ENCODE peak calls at places on chromosome 21, in eight cellular contexts. Q, B, E, L, A, X, Y and M are unnamed samples.

GRCh38 chr21:16460936-16461335 is 731.2 kb downstream of the USP25 start:
- DNase-seq in E (no peak), L (no peak), Q (no peak), X (no peak), Y (no peak), B (no peak), A (no peak), M (no peak)

GRCh38 chr21:44550807-44551206 is 498 bp downstream of the KRTAP10-2 start:
- DNase-seq in A (no peak), E (no peak), B (no peak), Q (no peak), L (no peak), X (peak), Y (no peak), M (no peak)

GRCh38 chr21:43211085-43212071 is 42.6 kb downstream of the CRYAA start:
- DNase-seq in Y (no peak), B (peak), A (peak), E (peak), X (peak), L (no peak), Q (no peak), M (no peak)

GRCh38 chr21:26840206-26840605 is 5.0 kb downstream of the ADAMTS1 start:
- DNase-seq in E (no peak), L (no peak), A (no peak), X (no peak), Q (no peak), Y (peak), B (no peak), M (no peak)

GRCh38 chr21:26226724-26227123 is 56.2 kb upstream of the APP start:
- DNase-seq in Y (no peak), Q (no peak), X (no peak), E (no peak), A (no peak), B (no peak), L (no peak), M (no peak)

GRCh38 chr21:25689226-25689625 is 45.5 kb downstream of the ATP5PF start:
- DNase-seq in Y (no peak), E (no peak), B (no peak), A (no peak), Q (no peak), X (no peak), L (no peak), M (no peak)

GRCh38 chr21:29822064-29822463 is 117.7 kb downstream of the GRIK1 start:
- DNase-seq in Q (no peak), A (no peak), X (no peak), L (no peak), E (no peak), Y (no peak), B (no peak), M (no peak)

GRCh38 chr21:25708467-25709065 is 26.1 kb downstream of the ATP5PF start:
- DNase-seq in Y (peak), A (peak), B (no peak), L (peak), Q (peak), X (no peak), E (peak), M (peak)

GRCh38 chr21:29078884-29079765 is 5.7 kb upstream of the CCT8 start:
- DNase-seq in X (no peak), L (no peak), B (no peak), A (no peak), E (no peak), Q (peak), Y (peak), M (no peak)

GRCh38 chr21:28283652-28284490 is 708.8 kb downstream of the LTN1 start:
- DNase-seq in L (peak), Y (no peak), X (no peak), E (peak), A (no peak), B (no peak), Q (peak), M (no peak)

GRCh38 chr21:28516996-28517592 is 475.6 kb downstream of the LTN1 start:
- DNase-seq in E (peak), B (no peak), L (no peak), X (peak), Q (peak), Y (peak), A (peak), M (peak)

DNA sequence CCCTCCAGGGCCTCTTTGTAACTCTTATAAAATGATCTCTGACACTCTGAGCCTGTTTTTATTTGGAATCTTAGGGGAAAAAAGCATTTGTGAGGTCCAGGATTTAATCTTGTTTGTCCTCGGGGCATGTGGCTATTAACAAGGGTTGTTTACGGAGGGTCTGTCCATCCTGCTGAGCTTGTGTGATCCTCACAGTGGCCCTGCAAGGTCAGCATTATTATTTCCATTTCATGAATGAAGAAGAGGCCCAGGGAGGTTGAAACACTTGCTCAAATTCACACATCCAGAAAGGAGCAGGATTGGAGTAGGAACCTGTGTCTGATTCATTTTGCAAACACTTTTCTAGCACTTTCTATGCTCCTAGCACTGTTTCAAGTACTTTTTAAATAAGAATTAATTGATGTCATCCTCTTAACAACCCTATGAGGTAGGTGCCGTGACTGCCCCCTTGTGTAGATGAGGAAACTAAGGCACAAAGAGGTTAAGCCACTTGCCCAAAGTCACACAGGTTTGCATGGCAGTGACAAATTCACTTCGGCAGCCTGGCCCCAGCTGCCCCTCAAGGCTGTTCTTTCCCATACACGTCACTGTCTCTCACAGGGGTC is 178.9 kb downstream of the MIS18A start:
- DNase-seq in X (no peak), B (no peak), L (no peak), Q (no peak), A (no peak), E (no peak), Y (no peak), M (no peak)
- TF ChIP-seq CTCF in X (no peak), B (no peak), L (no peak), Q (no peak), A (no peak), E (no peak), Y (no peak), M (no peak)

GRCh38 chr21:36422279-36423098 is 37.3 kb downstream of the CHAF1B start:
- DNase-seq in B (no peak), A (peak), L (no peak), Y (no peak), X (peak), Q (peak), E (peak), M (peak)
- TF ChIP-seq CTCF in B (peak), A (peak), L (peak), Y (peak), X (peak), Q (peak), E (peak), M (peak)

GRCh38 chr21:34640858-34641257 is 25.9 kb upstream of the RCAN1 start:
- DNase-seq in Q (peak), B (no peak), Y (no peak), L (peak), A (no peak), E (no peak), X (no peak), M (no peak)
- TF ChIP-seq CTCF in Q (no peak), B (no peak), Y (no peak), L (no peak), A (no peak), E (no peak), X (no peak), M (no peak)

DNA sequence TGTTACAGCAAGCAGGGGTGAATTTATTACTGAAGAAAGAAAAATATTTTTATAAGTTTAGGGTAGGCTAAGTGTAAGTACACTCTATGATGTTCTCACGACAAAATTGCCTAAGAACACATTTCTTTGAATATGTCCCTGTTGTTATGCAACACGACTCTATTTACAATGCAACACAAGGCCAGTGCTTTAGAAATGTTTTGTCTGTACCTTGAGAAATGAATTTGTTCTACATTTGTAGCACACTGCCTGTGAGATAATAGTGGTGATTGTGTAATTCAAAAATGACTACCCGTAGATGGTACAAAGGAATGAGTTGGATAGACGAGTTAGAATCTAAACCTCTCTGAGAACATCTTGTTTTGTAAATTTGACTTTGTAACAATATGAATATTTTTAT is 63.7 kb upstream of the IGSF5 start:
- DNase-seq in A (no peak), Q (peak), E (no peak), B (no peak), X (no peak), L (no peak), Y (no peak), M (no peak)
- TF ChIP-seq CTCF in A (no peak), Q (no peak), E (no peak), B (no peak), X (no peak), L (no peak), Y (no peak), M (no peak)

GRCh38 chr21:41972511-41973205 is 18.8 kb upstream of the C2CD2 start:
- DNase-seq in X (no peak), E (no peak), B (no peak), A (no peak), Y (no peak), L (no peak), Q (no peak), M (no peak)

GRCh38 chr21:41973427-41973831 is 19.6 kb upstream of the C2CD2 start:
- DNase-seq in A (peak), B (no peak), L (no peak), E (no peak), Y (no peak), Q (no peak), X (peak), M (no peak)

GRCh38 chr21:41975391-41976272 is 21.8 kb upstream of the C2CD2 start:
- DNase-seq in A (no peak), L (no peak), X (no peak), B (no peak), E (peak), Y (no peak), Q (no peak), M (peak)

GRCh38 chr21:41974752-41975053 is 20.9 kb upstream of the C2CD2 start:
- DNase-seq in L (no peak), A (no peak), E (no peak), Y (no peak), Q (no peak), B (no peak), X (no peak), M (no peak)

GRCh38 chr21:41973861-41974751 is 20.3 kb upstream of the C2CD2 start:
- DNase-seq in X (no peak), B (no peak), Q (no peak), Y (no peak), E (no peak), A (no peak), L (no peak), M (peak)
- TF ChIP-seq CTCF in X (peak), B (no peak), Q (peak), Y (no peak), E (peak), A (no peak), L (no peak), M (peak)

GRCh38 chr21:37263827-37264226 is 3.3 kb downstream of the VPS26C start:
- DNase-seq in E (no peak), L (no peak), Q (peak), B (no peak), A (no peak), X (no peak), Y (no peak), M (no peak)

GRCh38 chr21:37257526-37257966 is 9.6 kb downstream of the VPS26C start:
- DNase-seq in E (no peak), Q (peak), B (no peak), X (peak), Y (no peak), A (peak), L (no peak), M (peak)

GRCh38 chr21:37253991-37254390 is 13.1 kb downstream of the VPS26C start:
- DNase-seq in B (no peak), Y (no peak), L (no peak), A (no peak), Q (no peak), E (no peak), X (no peak), M (no peak)

GRCh38 chr21:37259426-37259825 is 7.7 kb downstream of the VPS26C start:
- DNase-seq in B (no peak), Q (no peak), L (no peak), A (no peak), Y (no peak), X (no peak), E (no peak), M (no peak)

GRCh38 chr21:37257967-37258877 is 8.9 kb downstream of the VPS26C start:
- DNase-seq in Y (peak), B (peak), L (no peak), Q (peak), X (peak), E (peak), A (peak), M (peak)
- TF ChIP-seq CTCF in Y (no peak), B (no peak), L (no peak), Q (no peak), X (no peak), E (no peak), A (no peak), M (no peak)

GRCh38 chr21:36858320-36858957 is 108.0 kb downstream of the HLCS start:
- DNase-seq in B (no peak), Y (no peak), Q (no peak), A (no peak), X (no peak), E (no peak), L (no peak), M (no peak)
- TF ChIP-seq CTCF in B (no peak), Y (no peak), Q (no peak), A (no peak), X (no peak), E (no peak), L (no peak), M (no peak)

GRCh38 chr21:34580181-34580700 is 34.7 kb downstream of the RCAN1 start:
- DNase-seq in B (no peak), L (no peak), Y (no peak), A (no peak), X (no peak), Q (no peak), E (peak), M (no peak)

GRCh38 chr21:34579411-34579810 is 35.5 kb downstream of the RCAN1 start:
- DNase-seq in A (no peak), Y (no peak), B (no peak), Q (peak), E (no peak), L (no peak), X (no peak), M (no peak)

GRCh38 chr21:34583926-34584563 is 30.9 kb downstream of the RCAN1 start:
- DNase-seq in B (no peak), A (no peak), X (no peak), L (no peak), Y (no peak), E (no peak), Q (no peak), M (no peak)

DNA sequence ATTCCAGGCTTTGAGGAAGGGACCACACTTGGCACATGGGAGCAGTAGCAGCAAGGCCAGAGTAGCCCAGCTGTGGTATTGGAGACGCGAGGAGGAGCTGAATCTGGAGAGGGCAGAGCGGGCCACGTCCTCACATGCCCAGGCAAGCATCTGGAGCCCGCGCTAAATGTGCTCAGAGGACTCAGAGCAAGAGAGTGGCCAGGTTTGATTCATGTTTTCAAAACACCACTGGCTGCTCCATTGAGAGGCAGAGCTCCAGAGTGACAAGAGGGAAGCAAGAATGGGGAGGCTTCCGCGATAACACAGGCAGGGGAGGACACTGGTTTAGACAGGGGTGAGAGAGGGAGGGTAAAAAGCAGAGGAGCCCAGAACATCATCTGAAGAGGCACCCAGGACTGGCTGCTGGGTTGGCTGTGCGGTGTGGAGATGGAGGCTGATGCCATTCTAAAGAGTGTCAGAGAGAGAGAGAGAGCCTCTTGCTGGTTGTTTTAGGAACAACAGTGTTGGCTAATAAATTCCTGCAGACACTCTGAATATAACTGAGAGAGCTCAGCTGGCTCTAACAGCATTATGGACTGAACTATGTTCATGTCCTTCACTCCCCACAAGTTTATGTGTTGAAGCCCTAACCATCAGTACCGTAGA is 32.3 kb downstream of the RCAN1 start:
- DNase-seq in Q (peak), A (peak), Y (no peak), X (no peak), B (no peak), E (peak), L (no peak), M (peak)
- TF ChIP-seq CTCF in Q (peak), A (no peak), Y (no peak), X (peak), B (peak), E (peak), L (peak), M (peak)

GRCh38 chr21:45635271-45636151 is 8.0 kb upstream of the PCBP3 start:
- DNase-seq in A (no peak), B (no peak), L (no peak), Q (no peak), Y (no peak), X (no peak), E (no peak), M (no peak)
- TF ChIP-seq CTCF in A (no peak), B (no peak), L (no peak), Q (no peak), Y (no peak), X (no peak), E (no peak), M (no peak)

GRCh38 chr21:38669186-38669585 is 136.5 kb upstream of the ETS2 start:
- DNase-seq in X (no peak), Y (no peak), B (no peak), L (no peak), E (peak), A (peak), Q (peak), M (no peak)
- TF ChIP-seq CTCF in X (peak), Y (no peak), B (peak), L (peak), E (peak), A (no peak), Q (peak), M (peak)